ENCODE peak calls at places on chromosomes 2 and 18, in nine cellular contexts. D is uterus; U is naive thymus-derived CD4-positive, alpha-beta T cell; X is lung; S is brain microvascular endothelial cell; M is neuronal stem cell; G is fibroblast of lung; K is aorta; L is K562. N is an unnamed sample.

GRCh38 chr2:189222440-189222839 is 42.9 kb upstream of the COL5A2 start:
- DNase-seq in D (peak), U (no peak), X (peak), S (no peak), M (no peak), G (peak), K (peak), L (no peak), N (no peak)

GRCh38 chr2:147495741-147496140 is 349.1 kb upstream of the ACVR2A start:
- DNase-seq in D (no peak), U (no peak), X (no peak), S (no peak), M (no peak), G (peak), K (no peak), L (no peak), N (no peak)

GRCh38 chr18:79139206-79139605 is 70.0 kb downstream of the ATP9B start:
- DNase-seq in D (no peak), U (peak), X (no peak), S (no peak), M (no peak), G (peak), K (no peak), L (no peak), N (no peak)

GRCh38 chr2:61694312-61695274 is 156.4 kb upstream of the XPO1 start:
- DNase-seq in D (peak), U (peak), X (peak), S (peak), M (peak), G (peak), K (peak), L (peak), N (peak)

GRCh38 chr2:20013061-20013721 is 723 bp upstream of the MATN3 start:
- DNase-seq in D (peak), U (no peak), X (no peak), S (no peak), M (no peak), G (peak), K (no peak), L (no peak), N (no peak)

GRCh38 chr2:85145116-85145820 is 12.1 kb downstream of the TCF7L1 start:
- DNase-seq in D (no peak), U (no peak), X (no peak), S (no peak), M (no peak), G (no peak), K (no peak), L (no peak), N (no peak)

GRCh38 chr2:11574176-11575046 is 40.6 kb downstream of the GREB1 start:
- DNase-seq in D (no peak), U (no peak), X (no peak), S (no peak), M (no peak), G (no peak), K (peak), L (no peak), N (peak)

GRCh38 chr2:96342085-96342484 is 6.5 kb downstream of the NCAPH start:
- DNase-seq in D (no peak), U (no peak), X (no peak), S (peak), M (no peak), G (peak), K (no peak), L (no peak), N (no peak)

GRCh38 chr2:224220581-224221255 is 181.2 kb downstream of the FAM124B start:
- DNase-seq in D (no peak), U (no peak), X (no peak), S (peak), M (no peak), G (peak), K (no peak), L (no peak), N (no peak)

GRCh38 chr18:46481048-46481846 is 175.8 kb downstream of the LOXHD1 start:
- DNase-seq in D (no peak), U (peak), X (peak), S (peak), M (peak), G (peak), K (no peak), L (peak), N (no peak)

GRCh38 chr2:10228611-10229365 is 73.9 kb upstream of the HPCAL1 start:
- DNase-seq in D (peak), U (no peak), X (no peak), S (no peak), M (no peak), G (no peak), K (no peak), L (no peak), N (no peak)

GRCh38 chr2:206443735-206444527 is 599 bp downstream of the ADAM23 start:
- DNase-seq in D (no peak), U (no peak), X (no peak), S (peak), M (peak), G (peak), K (no peak), L (no peak), N (peak)

GRCh38 chr2:188975497-188976102 is 1.4 kb downstream of the COL3A1 start:
- DNase-seq in D (peak), U (no peak), X (no peak), S (peak), M (no peak), G (peak), K (peak), L (no peak), N (no peak)

GRCh38 chr2:235605306-235605998 is 111.6 kb downstream of the AGAP1 start:
- DNase-seq in D (peak), U (no peak), X (peak), S (peak), M (peak), G (peak), K (peak), L (peak), N (peak)

GRCh38 chr2:128457006-128457604 is 138.4 kb upstream of the HS6ST1 start:
- DNase-seq in D (no peak), U (no peak), X (no peak), S (no peak), M (no peak), G (no peak), K (no peak), L (no peak), N (no peak)

GRCh38 chr2:128455710-128456050 is 137.0 kb upstream of the HS6ST1 start:
- DNase-seq in D (peak), U (no peak), X (no peak), S (no peak), M (no peak), G (no peak), K (no peak), L (no peak), N (no peak)

GRCh38 chr2:128454980-128455709 is 136.5 kb upstream of the HS6ST1 start:
- DNase-seq in D (peak), U (no peak), X (no peak), S (no peak), M (no peak), G (no peak), K (no peak), L (no peak), N (no peak)

GRCh38 chr2:128457716-128458115 is 139.0 kb upstream of the HS6ST1 start:
- DNase-seq in D (no peak), U (no peak), X (no peak), S (no peak), M (no peak), G (no peak), K (no peak), L (no peak), N (no peak)

GRCh38 chr2:128456281-128456680 is 137.6 kb upstream of the HS6ST1 start:
- DNase-seq in D (no peak), U (no peak), X (no peak), S (no peak), M (no peak), G (no peak), K (no peak), L (no peak), N (peak)
- H3K27ac ChIP-seq in D (no peak), U (no peak), X (no peak), S (no peak), M (no peak), G (no peak), K (no peak), L (no peak), N (no peak)

GRCh38 chr2:218883491-218884490 is 3.1 kb downstream of the WNT10A start:
- DNase-seq in D (no peak), U (no peak), X (no peak), S (no peak), M (no peak), G (no peak), K (peak), L (peak), N (no peak)
- H3K4me3 ChIP-seq in D (peak), U (peak), X (no peak), S (no peak), M (no peak), G (no peak), K (peak), L (no peak), N (peak)

DNA sequence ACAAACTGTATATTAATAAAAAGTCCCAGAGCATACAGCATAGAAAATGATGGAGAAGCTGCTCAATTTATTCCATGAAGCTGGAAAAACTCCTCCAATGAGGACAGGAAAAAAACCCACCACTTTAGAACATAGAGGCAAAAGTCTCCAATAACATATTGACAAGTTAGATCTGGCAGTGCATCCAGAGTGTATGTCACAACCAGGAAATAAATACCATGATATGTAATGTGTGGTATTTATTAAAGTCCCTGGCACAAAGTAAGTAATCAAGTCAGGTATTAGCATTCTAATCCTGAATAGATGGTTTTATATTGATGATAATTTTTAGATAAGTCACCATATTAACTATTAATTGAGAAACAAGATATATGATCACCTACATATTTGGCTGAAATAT is 427.3 kb upstream of the HS6ST1 start:
- DNase-seq in D (no peak), U (no peak), X (no peak), S (no peak), M (no peak), G (no peak), K (no peak), L (no peak), N (no peak)
- H3K27ac ChIP-seq in D (no peak), U (no peak), X (no peak), S (peak), M (no peak), G (no peak), K (no peak), L (no peak), N (no peak)

DNA sequence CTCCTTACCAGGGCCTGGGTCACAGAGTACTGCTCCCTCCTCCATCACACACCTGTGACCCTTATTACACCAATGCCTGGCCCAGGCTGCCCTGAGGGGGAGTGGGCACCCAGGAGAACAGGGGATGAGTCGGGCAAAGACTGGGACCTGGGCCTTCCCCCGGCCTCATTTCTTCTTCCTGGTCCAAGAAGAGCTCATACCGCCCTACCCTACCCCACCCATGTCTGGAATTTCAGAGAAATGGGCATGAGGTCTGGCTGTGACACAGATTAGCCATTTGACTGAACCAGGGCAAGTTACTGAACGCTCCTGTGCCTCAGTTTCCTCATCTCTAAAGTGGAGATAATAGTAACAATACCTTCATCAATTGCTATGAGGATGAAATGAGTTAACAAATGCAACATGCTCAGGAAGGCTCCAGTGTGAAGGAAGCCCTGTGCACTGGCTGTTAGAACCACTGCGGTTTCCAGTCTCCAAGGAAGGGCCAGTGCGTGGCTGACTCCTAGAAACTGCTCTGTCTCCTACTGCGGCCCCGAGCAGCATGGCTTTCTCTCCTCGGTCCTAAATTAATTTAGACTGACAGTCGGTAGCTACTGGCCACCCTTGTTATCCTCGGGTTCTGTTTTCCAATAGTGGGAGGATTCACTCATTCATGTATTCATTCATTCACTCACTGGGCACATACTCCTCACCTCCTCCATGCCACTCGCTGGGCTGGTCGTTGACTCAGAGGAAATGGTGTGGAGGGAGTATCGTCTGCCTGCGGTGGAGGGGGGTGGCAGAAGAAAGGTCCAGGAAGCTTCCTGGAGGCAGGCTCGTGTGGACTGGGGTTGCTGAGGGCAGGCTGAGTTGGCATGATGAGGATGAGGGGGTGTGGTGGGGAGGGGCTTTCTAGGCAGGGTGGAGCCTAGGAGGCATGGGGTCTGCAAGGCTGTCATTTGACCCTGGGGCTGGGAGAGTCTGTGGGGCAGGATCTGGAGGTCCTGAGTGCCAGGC is 175.6 kb downstream of the GLI2 start:
- DNase-seq in D (no peak), U (no peak), X (no peak), S (no peak), M (no peak), G (no peak), K (peak), L (no peak), N (no peak)
- H3K4me3 ChIP-seq in D (no peak), U (no peak), X (no peak), S (no peak), M (no peak), G (peak), K (no peak), L (no peak), N (no peak)

GRCh38 chr2:237878321-237879057 is 19.1 kb downstream of the RAMP1 start:
- DNase-seq in D (peak), U (no peak), X (no peak), S (no peak), M (no peak), G (no peak), K (peak), L (no peak), N (no peak)
- H3K27ac ChIP-seq in D (peak), U (no peak), X (no peak), S (no peak), M (no peak), G (no peak), K (no peak), L (no peak), N (no peak)

N was measured in heart left ventricle.